ENCODE peak calls at places on chromosome 20, in seven cellular contexts. One of them, this sample, is unnamed.

GRCh38 chr20:2603816-2604505 is 48.5 kb upstream of the NOP56 start:
- DNase-seq in RCC 7860: no peak
- DNase-seq in fibroblast of villous mesenchyme: no peak
- DNase-seq in DMS153: peak; percentile 59
- DNase-seq in Peyer's patch: no peak
- DNase-seq in midbrain: no peak
- DNase-seq in activated T-helper 1 cell treated with anti-CD3 and anti-CD28 coated beads, Interleukin-2, amount 50 U/mL, for 16 hours: no peak
- DNase-seq in this sample: no peak

GRCh38 chr20:13581451-13581850 is 57.3 kb downstream of the TASP1 start:
- DNase-seq in RCC 7860: no peak
- DNase-seq in fibroblast of villous mesenchyme: peak; percentile 5
- DNase-seq in DMS153: no peak
- DNase-seq in Peyer's patch: no peak
- DNase-seq in midbrain: no peak
- DNase-seq in activated T-helper 1 cell treated with anti-CD3 and anti-CD28 coated beads, Interleukin-2, amount 50 U/mL, for 16 hours: no peak
- DNase-seq in this sample: no peak

GRCh38 chr20:47205577-47206123 is 150.8 kb downstream of the ZMYND8 start:
- DNase-seq in RCC 7860: peak; percentile 65
- DNase-seq in fibroblast of villous mesenchyme: peak; percentile 75
- DNase-seq in DMS153: peak; percentile 60
- DNase-seq in Peyer's patch: peak; percentile 54
- DNase-seq in midbrain: no peak
- DNase-seq in activated T-helper 1 cell treated with anti-CD3 and anti-CD28 coated beads, Interleukin-2, amount 50 U/mL, for 16 hours: no peak
- DNase-seq in this sample: peak; percentile 67

GRCh38 chr20:41248371-41249024 is 69.0 kb downstream of the ZHX3 start:
- DNase-seq in RCC 7860: no peak
- DNase-seq in fibroblast of villous mesenchyme: peak; percentile 95
- DNase-seq in DMS153: no peak
- DNase-seq in Peyer's patch: no peak
- DNase-seq in midbrain: peak; percentile 79
- DNase-seq in activated T-helper 1 cell treated with anti-CD3 and anti-CD28 coated beads, Interleukin-2, amount 50 U/mL, for 16 hours: no peak
- DNase-seq in this sample: no peak

GRCh38 chr20:49104365-49104648 is 58.2 kb downstream of the CSE1L start:
- DNase-seq in RCC 7860: no peak
- DNase-seq in fibroblast of villous mesenchyme: no peak
- DNase-seq in DMS153: no peak
- DNase-seq in Peyer's patch: no peak
- DNase-seq in midbrain: no peak
- DNase-seq in activated T-helper 1 cell treated with anti-CD3 and anti-CD28 coated beads, Interleukin-2, amount 50 U/mL, for 16 hours: no peak
- DNase-seq in this sample: no peak

GRCh38 chr20:57346477-57346876 is 4.6 kb upstream of the RAE1 start:
- DNase-seq in RCC 7860: peak; percentile 49
- DNase-seq in fibroblast of villous mesenchyme: peak; percentile 66
- DNase-seq in DMS153: no peak
- DNase-seq in Peyer's patch: peak; percentile 90
- DNase-seq in midbrain: peak; percentile 85
- DNase-seq in activated T-helper 1 cell treated with anti-CD3 and anti-CD28 coated beads, Interleukin-2, amount 50 U/mL, for 16 hours: peak; percentile 31
- DNase-seq in this sample: peak; percentile 31

GRCh38 chr20:50322703-50323131 is 132.1 kb downstream of the CEBPB start:
- DNase-seq in RCC 7860: no peak
- DNase-seq in fibroblast of villous mesenchyme: no peak
- DNase-seq in DMS153: no peak
- DNase-seq in Peyer's patch: no peak
- DNase-seq in midbrain: no peak
- DNase-seq in activated T-helper 1 cell treated with anti-CD3 and anti-CD28 coated beads, Interleukin-2, amount 50 U/mL, for 16 hours: no peak
- DNase-seq in this sample: no peak

GRCh38 chr20:16434087-16434664 is 139.1 kb downstream of the KIF16B start:
- DNase-seq in RCC 7860: peak; percentile 6
- DNase-seq in fibroblast of villous mesenchyme: peak; percentile 38
- DNase-seq in DMS153: no peak
- DNase-seq in Peyer's patch: peak; percentile 79
- DNase-seq in midbrain: no peak
- DNase-seq in activated T-helper 1 cell treated with anti-CD3 and anti-CD28 coated beads, Interleukin-2, amount 50 U/mL, for 16 hours: peak; percentile 4
- DNase-seq in this sample: peak; percentile 15

GRCh38 chr20:45985573-45985972 is 13.6 kb upstream of the ZNF335 start:
- DNase-seq in RCC 7860: peak; percentile 12
- DNase-seq in fibroblast of villous mesenchyme: no peak
- DNase-seq in DMS153: no peak
- DNase-seq in Peyer's patch: no peak
- DNase-seq in midbrain: no peak
- DNase-seq in activated T-helper 1 cell treated with anti-CD3 and anti-CD28 coated beads, Interleukin-2, amount 50 U/mL, for 16 hours: no peak
- DNase-seq in this sample: no peak

GRCh38 chr20:47487175-47487917 is 14.3 kb upstream of the NCOA3 start:
- DNase-seq in RCC 7860: no peak
- DNase-seq in fibroblast of villous mesenchyme: peak; percentile 52
- DNase-seq in DMS153: no peak
- DNase-seq in Peyer's patch: peak; percentile 59
- DNase-seq in midbrain: no peak
- DNase-seq in activated T-helper 1 cell treated with anti-CD3 and anti-CD28 coated beads, Interleukin-2, amount 50 U/mL, for 16 hours: no peak
- DNase-seq in this sample: no peak

GRCh38 chr20:23257106-23257761 is 93.4 kb upstream of the NXT1 start:
- DNase-seq in RCC 7860: no peak
- DNase-seq in fibroblast of villous mesenchyme: peak; percentile 32
- DNase-seq in DMS153: no peak
- DNase-seq in Peyer's patch: no peak
- DNase-seq in midbrain: no peak
- DNase-seq in activated T-helper 1 cell treated with anti-CD3 and anti-CD28 coated beads, Interleukin-2, amount 50 U/mL, for 16 hours: no peak
- DNase-seq in this sample: no peak

GRCh38 chr20:2617099-2617714 is 35.2 kb upstream of the NOP56 start:
- DNase-seq in RCC 7860: no peak
- DNase-seq in fibroblast of villous mesenchyme: no peak
- DNase-seq in DMS153: no peak
- DNase-seq in Peyer's patch: no peak
- DNase-seq in midbrain: no peak
- DNase-seq in activated T-helper 1 cell treated with anti-CD3 and anti-CD28 coated beads, Interleukin-2, amount 50 U/mL, for 16 hours: no peak
- DNase-seq in this sample: no peak

GRCh38 chr20:1440024-1440423 is 26.6 kb downstream of the NSFL1C start:
- DNase-seq in RCC 7860: no peak
- DNase-seq in fibroblast of villous mesenchyme: no peak
- DNase-seq in DMS153: peak; percentile 4
- DNase-seq in Peyer's patch: no peak
- DNase-seq in midbrain: no peak
- DNase-seq in activated T-helper 1 cell treated with anti-CD3 and anti-CD28 coated beads, Interleukin-2, amount 50 U/mL, for 16 hours: no peak
- DNase-seq in this sample: no peak

GRCh38 chr20:19284400-19285178 is 72.1 kb downstream of the SLC24A3 start:
- DNase-seq in RCC 7860: no peak
- DNase-seq in fibroblast of villous mesenchyme: no peak
- DNase-seq in DMS153: no peak
- DNase-seq in Peyer's patch: no peak
- DNase-seq in midbrain: no peak
- DNase-seq in activated T-helper 1 cell treated with anti-CD3 and anti-CD28 coated beads, Interleukin-2, amount 50 U/mL, for 16 hours: no peak
- DNase-seq in this sample: no peak

GRCh38 chr20:58439974-58440767 is 51.1 kb downstream of the VAPB start:
- DNase-seq in RCC 7860: no peak
- DNase-seq in fibroblast of villous mesenchyme: no peak
- DNase-seq in DMS153: no peak
- DNase-seq in Peyer's patch: no peak
- DNase-seq in midbrain: no peak
- DNase-seq in activated T-helper 1 cell treated with anti-CD3 and anti-CD28 coated beads, Interleukin-2, amount 50 U/mL, for 16 hours: no peak
- DNase-seq in this sample: no peak

This sample was measured in LNCaP clone FGC.